ENCODE peak calls at places on chromosomes 16 and 17, in nine cellular contexts. R is progenitor cell of endocrine pancreas; T is stomach; U is activated CD4-positive, alpha-beta T cell treated with anti-CD3 and anti-CD28 coated beads for 48 hours; H is T1000; O is NCI-H446; B is AG20443; G is ELR; K is skeletal muscle cell. C is an unnamed sample.

GRCh38 chr17:14725729-14726128 is 424.8 kb downstream of the HS3ST3B1 start:
- DNase-seq in K (no peak), H (no peak), U (no peak), G (no peak), O (no peak), B (no peak), T (no peak), R (no peak), C (no peak)

GRCh38 chr16:4115209-4115940 is 867 bp downstream of the ADCY9 start:
- DNase-seq in G (peak; percentile 76), T (peak; percentile 54), K (peak; percentile 38), O (no peak), R (peak; percentile 41), U (peak; percentile 65), H (peak; percentile 21), B (peak; percentile 86), C (peak; percentile 57)

GRCh38 chr17:79255926-79256325 is 181.3 kb downstream of the ENGASE start:
- DNase-seq in U (no peak), G (no peak), T (no peak), O (no peak), H (no peak), R (no peak), K (no peak), B (no peak), C (no peak)

GRCh38 chr16:81514568-81515258 is 70.1 kb downstream of the CMIP start:
- DNase-seq in U (no peak), T (no peak), R (no peak), K (no peak), H (no peak), G (no peak), O (no peak), B (no peak), C (no peak)

GRCh38 chr16:85969591-85969990 is 70.6 kb downstream of the IRF8 start:
- DNase-seq in H (no peak), T (no peak), G (peak; percentile 8), O (no peak), R (no peak), U (no peak), K (no peak), B (peak; percentile 33), C (no peak)

GRCh38 chr16:83953796-83954576 is 946 bp downstream of the OSGIN1 start:
- DNase-seq in U (peak; percentile 32), H (no peak), B (no peak), K (no peak), R (no peak), O (no peak), G (peak; percentile 65), T (no peak), C (peak; percentile 19)

GRCh38 chr16:56438042-56438441 is 12.7 kb upstream of the AMFR start:
- DNase-seq in G (no peak), O (no peak), R (no peak), U (no peak), B (no peak), K (no peak), T (no peak), H (no peak), C (no peak)

GRCh38 chr17:82531431-82531881 is 11.9 kb downstream of the FOXK2 start:
- DNase-seq in B (no peak), T (no peak), G (peak; percentile 94), K (peak; percentile 34), H (peak; percentile 15), O (no peak), U (no peak), R (no peak), C (no peak)

GRCh38 chr16:24070851-24071250 is 185.3 kb upstream of the CACNG3 start:
- DNase-seq in H (no peak), R (peak; percentile 21), O (no peak), G (peak; percentile 47), U (peak; percentile 59), B (peak; percentile 46), T (no peak), K (no peak), C (peak; percentile 83)

GRCh38 chr16:1101573-1102332 is 5.7 kb upstream of the C1QTNF8 start:
- DNase-seq in G (no peak), R (no peak), O (no peak), U (no peak), K (no peak), B (no peak), T (no peak), H (no peak), C (no peak)

GRCh38 chr17:17028878-17029535 is 13.2 kb upstream of the MPRIP start:
- DNase-seq in U (no peak), T (no peak), B (no peak), G (no peak), H (no peak), R (no peak), O (no peak), K (no peak), C (no peak)

GRCh38 chr17:8212312-8213180 is 2.2 kb upstream of the AURKB start:
- DNase-seq in U (no peak), R (no peak), B (no peak), O (no peak), K (no peak), H (no peak), T (no peak), G (no peak), C (no peak)

GRCh38 chr16:58110590-58111330 is 18.4 kb downstream of the CFAP20 start:
- DNase-seq in O (no peak), H (peak; percentile 76), U (no peak), R (no peak), T (peak; percentile 23), G (peak; percentile 87), K (no peak), B (no peak), C (no peak)

C was measured in germinal center.